ENCODE peak calls at places on chromosomes 16 and 17, in four cellular contexts. U is A549, S is K562, Q is endothelial cell of umbilical vein. D is an unnamed sample.

GRCh38 chr17:46940692-46941404 is 17.9 kb downstream of the GOSR2 start:
- DNase-seq in U (peak), Q (peak), S (peak), D (peak)

GRCh38 chr16:69890891-69891282 is 60.2 kb upstream of the CLEC18A start:
- DNase-seq in S (no peak), U (no peak), Q (no peak), D (no peak)

GRCh38 chr16:77499373-77500285 is 64.8 kb upstream of the ADAMTS18 start:
- DNase-seq in S (no peak), U (peak), Q (peak), D (no peak)

GRCh38 chr16:48558269-48558915 is 51.6 kb downstream of the N4BP1 start:
- DNase-seq in Q (peak), U (no peak), S (no peak), D (peak)

GRCh38 chr17:50129303-50129945 is 536 bp downstream of the SAMD14 start:
- DNase-seq in U (peak), S (no peak), Q (no peak), D (no peak)

GRCh38 chr16:49100366-49100765 is 181.3 kb downstream of the CBLN1 start:
- DNase-seq in U (no peak), S (no peak), Q (no peak), D (no peak)

GRCh38 chr17:69597898-69598692 is 183.6 kb downstream of the MAP2K6 start:
- DNase-seq in Q (peak), U (peak), S (no peak), D (no peak)

GRCh38 chr16:21001262-21001661 is 100.7 kb downstream of the LYRM1 start:
- DNase-seq in S (peak), U (peak), Q (peak), D (peak)

GRCh38 chr16:47644661-47645060 is 183.5 kb downstream of the PHKB start:
- DNase-seq in Q (no peak), U (no peak), S (no peak), D (peak)

DNA sequence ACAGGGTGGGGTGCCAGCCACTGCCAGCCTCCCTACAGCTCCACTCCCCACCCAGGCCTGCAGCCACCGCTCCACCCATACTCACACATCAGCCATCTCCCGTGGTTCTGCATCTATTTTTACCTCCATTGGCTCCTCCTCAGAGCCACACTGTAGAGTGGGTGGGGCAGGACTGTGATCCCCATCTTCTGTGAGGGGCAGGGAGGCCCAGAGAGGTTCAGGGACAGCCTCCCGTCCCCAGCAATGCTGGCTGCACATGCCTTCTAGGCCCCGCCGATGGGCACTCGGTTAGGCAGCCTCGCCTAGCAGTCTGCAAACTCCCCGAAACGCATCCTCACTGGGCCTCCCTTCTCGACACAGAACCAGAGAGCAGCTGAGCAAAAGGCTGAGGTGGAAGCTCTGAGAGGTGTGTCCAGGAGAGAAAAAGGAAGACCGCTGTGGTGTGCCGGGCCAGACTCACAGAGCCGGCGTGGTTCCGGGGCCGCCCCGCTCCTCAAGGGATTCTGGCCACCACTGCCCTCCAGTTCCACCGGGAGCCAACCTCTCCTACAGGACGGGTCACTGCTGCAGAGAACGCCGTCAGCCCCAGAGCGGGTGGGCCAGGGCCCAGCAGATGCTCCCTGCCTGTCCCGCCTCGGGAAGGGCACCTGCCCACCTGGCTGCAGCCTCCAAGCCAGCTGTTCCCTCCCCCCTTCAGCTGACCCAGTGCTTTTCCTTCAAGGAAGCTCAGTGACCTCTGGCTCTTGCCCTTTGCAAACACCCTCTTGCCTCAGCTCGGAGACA is 71.8 kb downstream of the ABR start:
- DNase-seq in U (no peak), S (no peak), Q (no peak), D (no peak)
- TF ChIP-seq POLR2A in U (no peak), S (no peak), Q (no peak), D (no peak)

DNA sequence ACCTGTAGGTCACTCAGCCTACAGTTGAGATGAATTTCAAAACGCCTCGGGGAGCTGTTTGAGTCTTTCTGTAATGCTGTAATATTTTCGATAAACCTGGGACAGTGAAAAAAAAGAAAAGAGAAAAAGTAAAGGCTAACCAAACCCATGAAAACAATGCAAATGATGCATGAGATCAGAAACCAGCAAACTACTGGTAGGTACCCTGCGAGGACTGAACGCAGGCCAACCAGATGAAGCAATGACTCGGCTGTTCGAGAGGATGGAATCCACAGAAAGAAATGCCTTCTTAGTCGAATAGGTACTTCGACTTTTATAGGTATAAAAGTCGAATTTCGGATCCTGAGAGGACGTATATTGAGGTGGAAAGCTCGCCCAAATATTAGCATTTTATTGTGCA is 509 bp upstream of the ATAD5 start:
- DNase-seq in U (peak), S (no peak), Q (no peak), D (peak)
- TF ChIP-seq MAX in U (no peak), S (no peak), Q (no peak), D (no peak)

DNA sequence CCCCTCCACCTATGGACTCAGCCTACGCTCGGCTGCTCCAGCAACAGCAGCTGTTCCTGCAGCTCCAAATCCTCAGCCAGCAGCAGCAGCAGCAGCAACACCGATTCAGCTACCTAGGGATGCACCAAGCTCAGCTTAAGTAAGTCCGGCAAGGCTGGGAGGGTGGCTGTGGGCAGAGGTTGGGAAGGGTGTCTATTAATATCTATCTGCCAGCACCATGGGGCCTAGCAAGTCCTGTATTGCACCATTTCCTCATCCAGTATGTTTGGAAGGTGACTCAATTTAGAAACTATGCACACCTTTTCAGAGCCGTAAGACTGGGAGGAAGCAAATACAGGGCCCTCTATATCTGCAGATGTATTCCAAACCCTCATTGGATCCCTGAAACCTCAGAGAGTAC is 45.0 kb upstream of the ARHGAP44 start:
- DNase-seq in S (no peak), U (no peak), Q (no peak), D (no peak)
- TF ChIP-seq MYC in S (no peak), U (no peak), Q (no peak), D (no peak)

DNA sequence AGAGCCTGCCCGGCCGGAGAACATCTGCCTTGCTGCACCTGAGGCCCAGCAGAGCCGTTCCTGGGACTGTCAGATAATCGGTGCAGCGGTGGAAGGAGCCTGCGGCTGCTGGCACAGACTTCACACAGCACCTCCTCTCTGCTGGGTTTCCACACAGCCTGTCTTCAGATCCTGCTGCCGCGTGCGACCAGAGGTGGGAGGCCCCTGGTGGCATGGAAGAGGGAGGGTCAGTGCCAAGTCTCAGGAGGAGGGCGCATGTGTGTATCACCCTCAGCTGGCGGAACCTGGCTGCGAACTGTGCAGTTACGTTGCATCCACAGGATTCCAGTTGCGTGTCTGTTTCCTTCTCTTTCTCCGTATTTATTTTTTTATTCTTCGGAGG is 3.3 kb downstream of the CDK5R1 start:
- DNase-seq in U (no peak), S (no peak), Q (no peak), D (no peak)
- TF ChIP-seq POLR2A in U (no peak), S (no peak), Q (no peak), D (no peak)

GRCh38 chr17:28030386-28030785 is 12.1 kb upstream of the NLK start:
- DNase-seq in U (no peak), Q (no peak), S (no peak), D (no peak)
- TF ChIP-seq MAX in U (no peak), Q (no peak), S (no peak), D (no peak)

GRCh38 chr17:66514227-66514806 is 211.9 kb downstream of the PRKCA start:
- DNase-seq in S (no peak), U (no peak), Q (no peak), D (no peak)
- TF ChIP-seq MYC in S (no peak), U (no peak), Q (no peak), D (no peak)

GRCh38 chr16:3439637-3440036 is 3.7 kb downstream of the ZNF597 start:
- DNase-seq in Q (no peak), S (no peak), U (no peak), D (no peak)

GRCh38 chr16:3444032-3444388 is 530 bp downstream of the NAA60 start:
- DNase-seq in U (peak), S (no peak), Q (peak), D (peak)

GRCh38 chr16:3443108-3444031 is at the start of the genes NAA60 and ZNF597:
- DNase-seq in Q (peak), S (peak), U (peak), D (peak)
- TF ChIP-seq POLR2A in Q (no peak), S (no peak), U (peak), D (peak)

DNA sequence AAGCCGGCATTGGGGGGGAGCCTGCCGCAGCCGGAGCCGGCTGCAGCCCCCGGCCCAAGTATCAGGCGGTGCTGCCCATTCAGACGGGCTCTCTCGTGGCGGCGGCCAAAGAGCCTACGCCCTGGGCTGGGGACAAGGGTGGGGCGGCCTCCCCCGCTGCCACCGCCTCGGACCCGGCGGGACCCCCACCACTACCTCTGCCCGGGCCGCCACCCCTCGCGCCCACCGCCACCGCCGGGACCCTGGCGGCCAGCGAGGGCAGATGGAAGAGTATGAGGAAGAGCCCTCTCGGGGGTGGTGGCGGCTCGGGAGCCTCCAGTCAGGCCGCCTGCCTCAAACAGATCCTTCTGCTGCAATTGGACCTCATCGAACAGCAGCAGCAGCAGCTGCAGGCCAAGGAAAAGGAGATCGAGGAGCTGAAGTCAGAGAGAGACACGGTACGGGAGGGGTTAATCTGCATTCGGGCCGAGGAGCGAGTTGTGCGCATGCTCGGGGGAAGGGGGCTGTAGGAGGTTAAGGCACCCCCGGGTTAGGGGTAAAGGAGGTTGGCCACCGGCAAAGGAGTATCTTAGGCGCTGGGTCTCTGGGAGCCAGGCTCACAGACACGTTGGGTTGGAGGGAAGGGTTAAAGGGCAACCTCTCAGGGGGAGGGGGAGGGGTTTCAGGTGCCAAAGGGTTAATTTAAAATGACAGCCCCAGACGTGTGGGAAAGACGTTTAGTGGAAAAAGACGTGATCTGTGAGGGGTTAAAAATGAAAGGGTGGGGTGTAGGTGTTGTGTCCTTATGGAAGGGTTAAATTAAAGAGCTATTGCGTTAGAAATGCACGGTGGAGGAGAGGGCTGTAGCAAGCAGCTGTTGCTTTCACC is 1.4 kb downstream of the MSL1 start:
- DNase-seq in S (peak), Q (peak), U (peak), D (peak)
- TF ChIP-seq MAX in S (no peak), Q (no peak), U (peak), D (no peak)

GRCh38 chr16:57284206-57284951 is at the start of gene PLLP:
- DNase-seq in U (peak), Q (peak), S (peak), D (no peak)
- TF ChIP-seq MYC in U (no peak), Q (no peak), S (no peak), D (no peak)